ENCODE peak calls at places on chromosomes 5 and 9, in seven cellular contexts. One of them, this sample, is unnamed.

GRCh38 chr9:89497181-89497963 is 541 bp downstream of the SEMA4D start:
- DNase-seq in fibroblast of lung: no peak
- DNase-seq in CD8-positive, alpha-beta T cell: peak
- DNase-seq in CD4-positive, alpha-beta T cell: no peak
- DNase-seq in activated CD8-positive, alpha-beta T cell treated with anti-CD3 and anti-CD28 coated beads for 36 hours: peak
- DNase-seq in OCI-LY7: peak
- DNase-seq in uterus: no peak
- DNase-seq in this sample: no peak

GRCh38 chr9:120924698-120925534 is 1.7 kb downstream of the TRAF1 start:
- DNase-seq in CD4-positive, alpha-beta T cell: no peak
- DNase-seq in CD8-positive, alpha-beta T cell: peak
- DNase-seq in fibroblast of lung: no peak
- DNase-seq in OCI-LY7: no peak
- DNase-seq in uterus: no peak
- DNase-seq in activated CD8-positive, alpha-beta T cell treated with anti-CD3 and anti-CD28 coated beads for 36 hours: peak
- DNase-seq in this sample: no peak

GRCh38 chr9:133463234-133463863 is 3.6 kb downstream of the CACFD1 start:
- DNase-seq in uterus: no peak
- DNase-seq in activated CD8-positive, alpha-beta T cell treated with anti-CD3 and anti-CD28 coated beads for 36 hours: no peak
- DNase-seq in CD4-positive, alpha-beta T cell: no peak
- DNase-seq in OCI-LY7: peak
- DNase-seq in fibroblast of lung: no peak
- DNase-seq in CD8-positive, alpha-beta T cell: no peak
- DNase-seq in this sample: no peak

GRCh38 chr9:87343816-87344438 is 153.7 kb upstream of the DAPK1 start:
- DNase-seq in OCI-LY7: no peak
- DNase-seq in uterus: no peak
- DNase-seq in activated CD8-positive, alpha-beta T cell treated with anti-CD3 and anti-CD28 coated beads for 36 hours: no peak
- DNase-seq in CD8-positive, alpha-beta T cell: no peak
- DNase-seq in fibroblast of lung: peak
- DNase-seq in CD4-positive, alpha-beta T cell: no peak
- DNase-seq in this sample: no peak

GRCh38 chr5:134432677-134433359 is 21.1 kb upstream of the CDKN2AIPNL start:
- DNase-seq in CD4-positive, alpha-beta T cell: no peak
- DNase-seq in uterus: no peak
- DNase-seq in OCI-LY7: no peak
- DNase-seq in activated CD8-positive, alpha-beta T cell treated with anti-CD3 and anti-CD28 coated beads for 36 hours: no peak
- DNase-seq in CD8-positive, alpha-beta T cell: no peak
- DNase-seq in fibroblast of lung: peak
- DNase-seq in this sample: no peak

GRCh38 chr5:169164481-169164925 is 136.4 kb downstream of the SLIT3 start:
- DNase-seq in CD4-positive, alpha-beta T cell: no peak
- DNase-seq in CD8-positive, alpha-beta T cell: no peak
- DNase-seq in activated CD8-positive, alpha-beta T cell treated with anti-CD3 and anti-CD28 coated beads for 36 hours: no peak
- DNase-seq in OCI-LY7: no peak
- DNase-seq in fibroblast of lung: no peak
- DNase-seq in uterus: no peak
- DNase-seq in this sample: no peak

GRCh38 chr5:177483994-177484901 is 10.8 kb upstream of the DBN1 start:
- DNase-seq in uterus: peak
- DNase-seq in CD8-positive, alpha-beta T cell: no peak
- DNase-seq in OCI-LY7: no peak
- DNase-seq in fibroblast of lung: no peak
- DNase-seq in activated CD8-positive, alpha-beta T cell treated with anti-CD3 and anti-CD28 coated beads for 36 hours: no peak
- DNase-seq in CD4-positive, alpha-beta T cell: no peak
- DNase-seq in this sample: no peak

GRCh38 chr9:1057910-1058309 is 7.8 kb downstream of the DMRT2 start:
- DNase-seq in activated CD8-positive, alpha-beta T cell treated with anti-CD3 and anti-CD28 coated beads for 36 hours: no peak
- DNase-seq in CD4-positive, alpha-beta T cell: no peak
- DNase-seq in OCI-LY7: no peak
- DNase-seq in uterus: no peak
- DNase-seq in CD8-positive, alpha-beta T cell: no peak
- DNase-seq in fibroblast of lung: no peak
- DNase-seq in this sample: no peak

GRCh38 chr5:133993563-133993962 is 11.2 kb downstream of the VDAC1 start:
- DNase-seq in activated CD8-positive, alpha-beta T cell treated with anti-CD3 and anti-CD28 coated beads for 36 hours: no peak
- DNase-seq in uterus: no peak
- DNase-seq in fibroblast of lung: no peak
- DNase-seq in CD4-positive, alpha-beta T cell: no peak
- DNase-seq in OCI-LY7: no peak
- DNase-seq in CD8-positive, alpha-beta T cell: no peak
- DNase-seq in this sample: no peak

GRCh38 chr5:85049020-85049419 is 664.3 kb upstream of the EDIL3 start:
- DNase-seq in fibroblast of lung: peak
- DNase-seq in activated CD8-positive, alpha-beta T cell treated with anti-CD3 and anti-CD28 coated beads for 36 hours: no peak
- DNase-seq in CD8-positive, alpha-beta T cell: no peak
- DNase-seq in OCI-LY7: no peak
- DNase-seq in CD4-positive, alpha-beta T cell: no peak
- DNase-seq in uterus: no peak
- DNase-seq in this sample: no peak

GRCh38 chr9:35051069-35051967 is 21.1 kb downstream of the VCP start:
- DNase-seq in uterus: peak
- DNase-seq in fibroblast of lung: peak
- DNase-seq in activated CD8-positive, alpha-beta T cell treated with anti-CD3 and anti-CD28 coated beads for 36 hours: peak
- DNase-seq in CD8-positive, alpha-beta T cell: peak
- DNase-seq in CD4-positive, alpha-beta T cell: peak
- DNase-seq in OCI-LY7: peak
- DNase-seq in this sample: no peak

GRCh38 chr9:91074866-91075265 is 273.2 kb downstream of the SYK start:
- DNase-seq in fibroblast of lung: no peak
- DNase-seq in CD4-positive, alpha-beta T cell: no peak
- DNase-seq in CD8-positive, alpha-beta T cell: no peak
- DNase-seq in OCI-LY7: no peak
- DNase-seq in uterus: no peak
- DNase-seq in activated CD8-positive, alpha-beta T cell treated with anti-CD3 and anti-CD28 coated beads for 36 hours: no peak
- DNase-seq in this sample: no peak

GRCh38 chr5:179820483-179821297 is at the start of gene SQSTM1:
- DNase-seq in OCI-LY7: peak
- DNase-seq in CD8-positive, alpha-beta T cell: peak
- DNase-seq in CD4-positive, alpha-beta T cell: peak
- DNase-seq in activated CD8-positive, alpha-beta T cell treated with anti-CD3 and anti-CD28 coated beads for 36 hours: peak
- DNase-seq in fibroblast of lung: peak
- DNase-seq in uterus: peak
- DNase-seq in this sample: no peak

GRCh38 chr5:156096259-156096658 is 230.7 kb upstream of the SGCD start:
- DNase-seq in CD4-positive, alpha-beta T cell: no peak
- DNase-seq in CD8-positive, alpha-beta T cell: no peak
- DNase-seq in OCI-LY7: no peak
- DNase-seq in uterus: no peak
- DNase-seq in activated CD8-positive, alpha-beta T cell treated with anti-CD3 and anti-CD28 coated beads for 36 hours: no peak
- DNase-seq in fibroblast of lung: no peak
- DNase-seq in this sample: no peak

GRCh38 chr5:76528547-76529334 is 94.5 kb downstream of the F2RL2 start:
- DNase-seq in CD8-positive, alpha-beta T cell: no peak
- DNase-seq in fibroblast of lung: no peak
- DNase-seq in activated CD8-positive, alpha-beta T cell treated with anti-CD3 and anti-CD28 coated beads for 36 hours: peak
- DNase-seq in uterus: no peak
- DNase-seq in OCI-LY7: no peak
- DNase-seq in CD4-positive, alpha-beta T cell: no peak
- DNase-seq in this sample: no peak

GRCh38 chr9:97696823-97697601 is at the start of gene XPA:
- DNase-seq in CD8-positive, alpha-beta T cell: peak
- DNase-seq in uterus: peak
- DNase-seq in activated CD8-positive, alpha-beta T cell treated with anti-CD3 and anti-CD28 coated beads for 36 hours: peak
- DNase-seq in CD4-positive, alpha-beta T cell: peak
- DNase-seq in OCI-LY7: peak
- DNase-seq in fibroblast of lung: peak
- DNase-seq in this sample: peak
- TF ChIP-seq CTCF in CD8-positive, alpha-beta T cell: no peak
- TF ChIP-seq CTCF in uterus: peak
- TF ChIP-seq CTCF in activated CD8-positive, alpha-beta T cell treated with anti-CD3 and anti-CD28 coated beads for 36 hours: no peak
- TF ChIP-seq CTCF in CD4-positive, alpha-beta T cell: no peak
- TF ChIP-seq CTCF in OCI-LY7: peak
- TF ChIP-seq CTCF in fibroblast of lung: no peak
- TF ChIP-seq CTCF in this sample: no peak

GRCh38 chr9:81906656-81907055 is 21.6 kb upstream of the SPATA31D4 start:
- DNase-seq in activated CD8-positive, alpha-beta T cell treated with anti-CD3 and anti-CD28 coated beads for 36 hours: no peak
- DNase-seq in uterus: no peak
- DNase-seq in CD8-positive, alpha-beta T cell: no peak
- DNase-seq in fibroblast of lung: peak
- DNase-seq in OCI-LY7: no peak
- DNase-seq in CD4-positive, alpha-beta T cell: no peak
- DNase-seq in this sample: no peak
- TF ChIP-seq CTCF in activated CD8-positive, alpha-beta T cell treated with anti-CD3 and anti-CD28 coated beads for 36 hours: no peak
- TF ChIP-seq CTCF in uterus: no peak
- TF ChIP-seq CTCF in CD8-positive, alpha-beta T cell: no peak
- TF ChIP-seq CTCF in fibroblast of lung: no peak
- TF ChIP-seq CTCF in OCI-LY7: no peak
- TF ChIP-seq CTCF in CD4-positive, alpha-beta T cell: no peak
- TF ChIP-seq CTCF in this sample: no peak

GRCh38 chr9:16371306-16371705 is 499.2 kb downstream of the BNC2 start:
- DNase-seq in CD8-positive, alpha-beta T cell: no peak
- DNase-seq in CD4-positive, alpha-beta T cell: no peak
- DNase-seq in uterus: no peak
- DNase-seq in fibroblast of lung: no peak
- DNase-seq in OCI-LY7: no peak
- DNase-seq in activated CD8-positive, alpha-beta T cell treated with anti-CD3 and anti-CD28 coated beads for 36 hours: no peak
- DNase-seq in this sample: no peak
- TF ChIP-seq CTCF in CD8-positive, alpha-beta T cell: no peak
- TF ChIP-seq CTCF in CD4-positive, alpha-beta T cell: no peak
- TF ChIP-seq CTCF in uterus: no peak
- TF ChIP-seq CTCF in fibroblast of lung: no peak
- TF ChIP-seq CTCF in OCI-LY7: no peak
- TF ChIP-seq CTCF in activated CD8-positive, alpha-beta T cell treated with anti-CD3 and anti-CD28 coated beads for 36 hours: no peak
- TF ChIP-seq CTCF in this sample: no peak

GRCh38 chr5:73183000-73183399 is 10.0 kb downstream of the TMEM174 start:
- DNase-seq in CD8-positive, alpha-beta T cell: no peak
- DNase-seq in fibroblast of lung: no peak
- DNase-seq in uterus: no peak
- DNase-seq in CD4-positive, alpha-beta T cell: no peak
- DNase-seq in activated CD8-positive, alpha-beta T cell treated with anti-CD3 and anti-CD28 coated beads for 36 hours: no peak
- DNase-seq in OCI-LY7: no peak
- DNase-seq in this sample: no peak
- TF ChIP-seq CTCF in CD8-positive, alpha-beta T cell: no peak
- TF ChIP-seq CTCF in fibroblast of lung: no peak
- TF ChIP-seq CTCF in uterus: no peak
- TF ChIP-seq CTCF in CD4-positive, alpha-beta T cell: no peak
- TF ChIP-seq CTCF in activated CD8-positive, alpha-beta T cell treated with anti-CD3 and anti-CD28 coated beads for 36 hours: no peak
- TF ChIP-seq CTCF in OCI-LY7: no peak
- TF ChIP-seq CTCF in this sample: no peak